ENCODE peak calls at places on chromosomes 7 and 10, in eight cellular contexts. O, D, S, X, H, J, T and L are unnamed samples.

GRCh38 chr7:17638727-17639126 is 301.6 kb downstream of the SNX13 start:
- DNase-seq in X (no peak), D (peak), O (no peak), T (peak), H (no peak), J (no peak), S (no peak), L (no peak)

GRCh38 chr7:149300751-149301150 is 38.8 kb downstream of the ZNF783 start:
- DNase-seq in J (no peak), S (no peak), O (no peak), D (no peak), H (no peak), T (peak), X (no peak), L (no peak)

GRCh38 chr7:111356941-111357340 is 205.4 kb downstream of the IMMP2L start:
- DNase-seq in D (peak), T (no peak), H (no peak), J (no peak), O (no peak), X (no peak), S (no peak), L (no peak)

GRCh38 chr10:116371737-116372136 is 47.5 kb downstream of the CCDC172 start:
- DNase-seq in J (no peak), S (no peak), T (no peak), D (no peak), O (no peak), X (no peak), H (no peak), L (no peak)

GRCh38 chr7:90625562-90625961 is 29.4 kb downstream of the CDK14 start:
- DNase-seq in J (peak), X (peak), D (peak), O (peak), H (peak), T (peak), S (no peak), L (no peak)

GRCh38 chr10:11522821-11523245 is 88.6 kb downstream of the USP6NL start:
- DNase-seq in J (no peak), D (no peak), X (no peak), H (no peak), T (peak), S (no peak), O (no peak), L (no peak)

GRCh38 chr10:7846591-7846990 is 28.3 kb downstream of the TAF3 start:
- DNase-seq in S (no peak), T (peak), H (no peak), O (no peak), J (no peak), X (no peak), D (peak), L (no peak)

GRCh38 chr7:87507446-87507845 is 32.0 kb upstream of the ABCB4 start:
- DNase-seq in J (no peak), X (no peak), T (no peak), D (no peak), S (no peak), O (no peak), H (no peak), L (no peak)

GRCh38 chr7:149625339-149625946 is 127.8 kb upstream of the ZNF746 start:
- DNase-seq in D (peak), X (peak), S (peak), T (peak), H (peak), J (peak), O (peak), L (peak)

GRCh38 chr7:22210355-22210754 is 146.6 kb downstream of the RAPGEF5 start:
- DNase-seq in J (no peak), S (no peak), H (no peak), O (no peak), D (no peak), X (no peak), T (no peak), L (no peak)

GRCh38 chr10:59601985-59602384 is 107.7 kb downstream of the SLC16A9 start:
- DNase-seq in D (no peak), O (no peak), S (no peak), X (no peak), J (no peak), T (no peak), H (no peak), L (no peak)

GRCh38 chr7:23211542-23211941 is 29.7 kb downstream of the NUP42 start:
- DNase-seq in O (no peak), T (no peak), D (no peak), X (no peak), J (no peak), S (no peak), H (no peak), L (no peak)

GRCh38 chr10:94607111-94607510 is 61.5 kb downstream of the HELLS start:
- DNase-seq in X (no peak), J (no peak), O (no peak), T (no peak), S (no peak), H (no peak), D (no peak), L (no peak)